ENCODE peak calls at places on chromosomes 11 and 22, in five cellular contexts. I is CD4-positive, CD25-positive, alpha-beta regulatory T cell; T is body of pancreas; A is testis; R is cardiac muscle cell. W is an unnamed sample. For H3K27me3 and H3K9me3, the result is how much of the 10 kb centered on the place peaks cover.

GRCh38 chr11:111514216-111515031 is at the start of gene HOATZ:
- DNase-seq in I (peak), T (no peak), A (peak), R (peak), W (no peak)

GRCh38 chr22:49760630-49761571 is 66.8 kb downstream of the BRD1 start:
- DNase-seq in A (no peak), I (peak), R (no peak), T (no peak), W (no peak)

GRCh38 chr22:46087816-46088277 is 62.5 kb upstream of the PPARA start:
- DNase-seq in T (peak), A (peak), I (no peak), R (no peak), W (no peak)

GRCh38 chr11:131099013-131099412 is 182.7 kb upstream of the SNX19 start:
- DNase-seq in A (no peak), R (no peak), I (no peak), T (no peak), W (no peak)

GRCh38 chr11:13210424-13210823 is 67.2 kb upstream of the BMAL1 start:
- DNase-seq in R (peak), I (peak), T (peak), A (peak), W (no peak)

GRCh38 chr11:59668188-59668949 is 468 bp downstream of the PATL1 start:
- DNase-seq in T (peak), I (no peak), A (peak), R (peak), W (no peak)

GRCh38 chr22:24760708-24761306 is 13.7 kb downstream of the PIWIL3 start:
- DNase-seq in R (no peak), I (no peak), T (no peak), A (no peak), W (no peak)

GRCh38 chr11:115433376-115433775 is 70.8 kb downstream of the CADM1 start:
- DNase-seq in R (no peak), A (no peak), I (no peak), T (no peak), W (no peak)

GRCh38 chr22:39125622-39126021 is 26.9 kb downstream of the CBX7 start:
- DNase-seq in T (no peak), I (no peak), A (no peak), R (no peak), W (no peak)

DNA sequence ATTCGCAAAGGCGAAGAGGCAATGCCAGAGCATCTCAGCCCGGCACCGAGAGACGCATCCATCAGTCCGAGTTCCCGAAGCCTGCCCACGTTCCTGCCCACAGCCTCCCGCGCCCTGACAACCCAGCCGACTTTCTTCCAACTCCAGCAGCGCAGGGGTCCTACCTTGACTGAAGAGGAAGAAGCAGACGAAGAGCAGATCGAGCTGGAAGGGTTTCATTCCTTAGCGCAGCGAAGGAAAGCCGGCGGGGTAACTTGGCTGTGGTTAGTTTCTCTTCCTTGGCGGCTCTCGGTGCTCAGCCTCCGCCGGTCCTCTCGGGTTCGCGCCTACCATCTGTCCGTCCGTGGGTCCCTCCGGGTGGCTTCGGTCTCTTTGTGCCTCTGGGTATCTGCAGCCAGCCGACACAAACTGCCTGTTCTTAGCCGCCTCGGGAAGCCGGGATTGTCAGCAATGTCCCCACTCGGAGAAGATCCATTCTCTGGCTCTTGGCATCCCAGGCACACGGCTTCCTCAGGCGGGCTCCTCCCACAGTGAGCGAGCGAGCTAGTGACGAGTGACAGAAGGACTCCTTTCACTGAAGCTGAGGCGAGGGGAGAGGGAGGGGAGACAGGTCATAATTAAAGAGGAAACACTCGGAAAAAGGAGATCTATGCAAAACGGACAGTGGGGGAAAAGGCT is at the start of gene KIRREL3:
- DNase-seq in R (peak), I (no peak), A (peak), T (no peak), W (no peak)
- H3K27me3 ChIP-seq in R (half or more), I (under half), A (under half), T (under half), W (half or more)

GRCh38 chr22:48333816-48334735 is 1493.6 kb downstream of the BRD1 start:
- DNase-seq in T (no peak), R (no peak), I (no peak), A (no peak), W (no peak)

GRCh38 chr22:48335442-48336139 is 1492.1 kb downstream of the BRD1 start:
- DNase-seq in R (no peak), A (no peak), I (no peak), T (no peak), W (no peak)

GRCh38 chr22:48333323-48333763 is 1494.3 kb downstream of the BRD1 start:
- DNase-seq in I (no peak), T (no peak), A (no peak), R (no peak), W (no peak)

GRCh38 chr22:48336339-48337060 is 1491.2 kb downstream of the BRD1 start:
- DNase-seq in I (no peak), R (no peak), T (no peak), A (no peak), W (no peak)

GRCh38 chr22:48334971-48335370 is 1492.7 kb downstream of the BRD1 start:
- DNase-seq in A (no peak), R (no peak), I (no peak), T (no peak), W (no peak)
- H3K9me3 ChIP-seq in A (under half), R (under half), I (under half), T (under half), W (under half)

GRCh38 chr11:128701936-128702335 is 8.1 kb downstream of the FLI1 start:
- DNase-seq in A (no peak), R (no peak), T (no peak), I (no peak), W (no peak)
- H3K27me3 ChIP-seq in A (under half), R (half or more), T (under half), I (under half), W (under half)

DNA sequence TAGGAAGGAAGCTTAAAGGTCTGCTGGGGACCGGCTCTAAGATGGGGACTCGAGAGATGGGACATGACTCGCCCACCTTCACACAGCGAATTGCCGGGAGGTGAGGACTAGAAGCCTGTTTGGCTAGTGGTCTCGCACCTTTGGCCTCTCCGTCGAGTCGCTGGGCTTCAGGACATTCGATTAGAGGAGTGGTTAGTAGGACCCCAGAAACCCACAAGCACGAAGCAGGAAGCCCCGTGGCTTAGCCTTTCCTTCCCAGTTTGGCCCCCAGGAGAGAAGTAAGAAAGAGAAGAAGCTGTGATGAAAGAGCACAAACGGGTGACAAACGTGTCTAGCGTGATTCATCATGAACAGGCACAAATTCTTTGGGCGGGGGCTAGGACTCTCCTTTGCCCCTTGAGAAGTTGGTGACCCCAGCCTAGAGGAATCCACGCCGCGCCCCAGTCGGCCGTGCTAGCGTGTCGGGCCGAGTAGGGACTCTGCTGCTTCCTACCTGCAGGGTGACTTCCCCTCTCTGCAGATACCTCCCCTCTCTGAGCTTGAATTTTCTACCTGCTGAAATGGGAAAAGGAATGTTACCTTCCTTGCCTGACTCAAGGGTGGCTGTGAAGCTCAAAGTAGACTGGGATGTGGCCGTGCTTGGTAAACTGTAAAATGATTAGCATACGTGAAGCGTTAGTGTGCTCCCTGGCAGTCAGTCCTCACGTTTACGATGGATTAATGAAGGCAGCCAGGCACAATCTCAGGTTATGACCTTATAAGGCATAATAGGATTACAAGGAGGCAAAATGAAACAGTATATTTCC is 1.1 kb upstream of the ADM start:
- DNase-seq in I (peak), R (peak), T (peak), A (no peak), W (no peak)
- H3K9me3 ChIP-seq in I (under half), R (under half), T (under half), A (under half), W (under half)

GRCh38 chr11:20672575-20672974 is 3.2 kb downstream of the NELL1 start:
- DNase-seq in R (peak), A (no peak), I (no peak), T (no peak), W (no peak)

GRCh38 chr11:20668844-20669832 is at the start of gene NELL1:
- DNase-seq in I (no peak), A (no peak), R (peak), T (peak), W (no peak)

GRCh38 chr11:20669833-20670684 is 673 bp downstream of the NELL1 start:
- DNase-seq in I (no peak), A (no peak), R (peak), T (no peak), W (no peak)

GRCh38 chr11:20670932-20671403 is 1.6 kb downstream of the NELL1 start:
- DNase-seq in I (no peak), A (no peak), R (no peak), T (no peak), W (no peak)

DNA sequence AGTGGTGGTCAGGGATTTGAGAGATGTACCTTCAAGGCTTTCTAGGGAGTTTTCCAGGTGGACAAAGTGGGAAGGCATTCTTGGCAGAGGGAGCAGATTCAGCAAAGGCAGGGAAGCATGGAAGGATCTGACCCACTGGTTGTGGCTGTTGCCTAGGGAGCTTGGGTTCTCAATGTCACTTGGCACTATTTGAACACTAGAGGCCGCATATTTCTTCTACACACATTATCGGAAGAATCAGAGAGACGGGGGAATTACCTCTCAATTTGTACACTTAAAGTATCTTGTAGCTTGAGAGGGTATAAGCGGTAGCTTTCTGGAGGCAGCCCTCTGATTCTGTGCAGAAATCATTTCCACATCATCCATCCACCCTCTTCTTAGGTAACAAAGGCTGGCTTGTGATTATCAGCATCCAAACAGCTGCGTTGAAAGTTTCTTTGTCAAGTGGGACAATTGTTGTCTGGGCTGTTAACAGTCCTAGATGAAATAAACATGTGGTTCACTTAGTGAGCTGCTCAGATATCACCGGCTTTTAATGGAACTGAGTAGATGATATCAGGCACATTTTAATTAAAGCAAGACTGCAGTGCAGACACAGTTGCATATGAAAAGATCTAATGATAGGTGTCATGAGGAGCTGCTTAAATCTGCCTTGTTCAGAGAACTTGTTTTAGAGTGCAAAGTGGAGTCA is 2.6 kb downstream of the NELL1 start:
- DNase-seq in T (no peak), I (no peak), A (no peak), R (peak), W (no peak)
- H3K27me3 ChIP-seq in T (under half), I (under half), A (under half), R (half or more), W (half or more)